ENCODE peak calls at places on chromosome 20, in five cellular contexts. A is left lung, X is stomach, P is hepatocyte, W is PC-3. B is an unnamed sample.

GRCh38 chr20:52746190-52746589 is 226.0 kb upstream of the TSHZ2 start:
- DNase-seq in A (no peak), X (no peak), P (no peak), W (no peak), B (no peak)

GRCh38 chr20:58649288-58650180 is 1.5 kb upstream of the STX16 start:
- DNase-seq in A (no peak), X (peak; percentile 34), P (peak; percentile 32), W (no peak), B (no peak)

GRCh38 chr20:11132819-11133341 is 459.1 kb upstream of the JAG1 start:
- DNase-seq in A (no peak), X (no peak), P (no peak), W (peak; percentile 62), B (no peak)

GRCh38 chr20:36303020-36303595 is 3.0 kb upstream of the DLGAP4 start:
- DNase-seq in A (no peak), X (no peak), P (no peak), W (no peak), B (no peak)

GRCh38 chr20:8709627-8710026 is 359.3 kb upstream of the PLCB4 start:
- DNase-seq in A (no peak), X (no peak), P (no peak), W (no peak), B (peak; percentile 19)

GRCh38 chr20:36624925-36625324 is 19.3 kb downstream of the RAB5IF start:
- DNase-seq in A (no peak), X (no peak), P (no peak), W (no peak), B (no peak)

GRCh38 chr20:13703265-13703664 is 64.5 kb upstream of the TASP1 start:
- DNase-seq in A (no peak), X (no peak), P (no peak), W (no peak), B (no peak)

GRCh38 chr20:44714701-44715494 is at the start of gene CCN5:
- DNase-seq in A (peak; percentile 85), X (peak; percentile 93), P (peak; percentile 70), W (peak; percentile 89), B (peak; percentile 90)

GRCh38 chr20:59019217-59019616 is at the start of gene TUBB1:
- DNase-seq in A (no peak), X (no peak), P (no peak), W (no peak), B (no peak)

GRCh38 chr20:37392441-37393195 is 46.7 kb downstream of the SRC start:
- DNase-seq in A (no peak), X (no peak), P (no peak), W (peak; percentile 27), B (no peak)

GRCh38 chr20:49030954-49031619 is 15.0 kb upstream of the CSE1L start:
- DNase-seq in A (peak; percentile 43), X (no peak), P (no peak), W (no peak), B (no peak)

GRCh38 chr20:12925863-12926547 is 82.8 kb upstream of the SPTLC3 start:
- DNase-seq in A (no peak), X (no peak), P (no peak), W (no peak), B (no peak)

GRCh38 chr20:607476-607875 is 2.6 kb downstream of the TCF15 start:
- DNase-seq in A (no peak), X (no peak), P (no peak), W (no peak), B (no peak)

GRCh38 chr20:43749734-43750294 is 23.0 kb upstream of the GTSF1L start:
- DNase-seq in A (peak; percentile 75), X (peak; percentile 88), P (peak; percentile 84), W (peak; percentile 88), B (peak; percentile 84)

GRCh38 chr20:38032585-38033329 is 499 bp downstream of the TTI1 start:
- DNase-seq in A (no peak), X (no peak), P (no peak), W (no peak), B (no peak)

GRCh38 chr20:54576496-54576895 is 101.1 kb downstream of the DOK5 start:
- DNase-seq in A (no peak), X (no peak), P (no peak), W (no peak), B (no peak)

GRCh38 chr20:50395258-50395729 is 114.9 kb upstream of the PTPN1 start:
- DNase-seq in A (no peak), X (peak; percentile 89), P (no peak), W (peak; percentile 37), B (peak; percentile 48)

GRCh38 chr20:24303393-24303792 is 166.0 kb upstream of the SYNDIG1 start:
- DNase-seq in A (no peak), X (no peak), P (peak; percentile 16), W (peak; percentile 23), B (peak; percentile 4)

GRCh38 chr20:1945660-1946059 is 48.2 kb downstream of the PDYN start:
- DNase-seq in A (no peak), X (no peak), P (no peak), W (no peak), B (no peak)

GRCh38 chr20:25136643-25137559 is 55.0 kb upstream of the VSX1 start:
- DNase-seq in A (peak; percentile 70), X (no peak), P (peak; percentile 30), W (peak; percentile 78), B (peak; percentile 87)

GRCh38 chr20:43969069-43969468 is 54.4 kb downstream of the TOX2 start:
- DNase-seq in A (no peak), X (no peak), P (no peak), W (no peak), B (no peak)

GRCh38 chr20:50186151-50186885 is 4.3 kb upstream of the CEBPB start:
- DNase-seq in A (peak; percentile 87), X (peak; percentile 99), P (peak; percentile 93), W (peak; percentile 99), B (peak; percentile 95)

GRCh38 chr20:4607287-4607713 is 114.4 kb upstream of the PRND start:
- DNase-seq in A (no peak), X (peak; percentile 46), P (peak; percentile 76), W (peak; percentile 83), B (peak; percentile 88)

GRCh38 chr20:57588596-57588995 is 27.7 kb downstream of the PCK1 start:
- DNase-seq in A (no peak), X (no peak), P (no peak), W (no peak), B (no peak)

DNA sequence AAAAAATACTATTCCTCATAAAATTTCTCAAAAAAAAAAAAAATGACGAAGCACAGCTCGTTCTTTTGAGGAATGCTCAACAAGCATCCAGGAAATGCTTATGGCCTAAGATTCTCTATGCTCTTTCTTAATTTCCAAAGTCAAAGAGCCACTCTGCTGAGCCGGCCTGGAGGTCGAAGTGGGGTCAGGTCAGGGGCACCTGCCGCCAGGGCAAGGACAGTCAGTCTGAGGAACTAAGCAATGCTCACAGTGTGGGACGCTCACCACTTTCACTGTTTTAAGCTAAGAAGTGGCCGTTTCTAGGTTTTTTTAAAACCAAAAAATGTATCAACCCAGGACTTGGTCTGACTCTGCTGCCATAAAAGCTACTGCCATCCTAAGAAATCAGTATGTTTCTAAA is 17.3 kb downstream of the YTHDF1 start:
- DNase-seq in A (no peak), X (no peak), P (no peak), W (no peak), B (no peak)
- H3K36me3 ChIP-seq in A (peaks cover 79% of the 10 kb centered on the region), X (peaks cover 39% of the 10 kb centered on the region), P (no peaks in the 10 kb centered on the region), W (peaks cover 50% of the 10 kb centered on the region), B (peaks cover 50% of the 10 kb centered on the region)

DNA sequence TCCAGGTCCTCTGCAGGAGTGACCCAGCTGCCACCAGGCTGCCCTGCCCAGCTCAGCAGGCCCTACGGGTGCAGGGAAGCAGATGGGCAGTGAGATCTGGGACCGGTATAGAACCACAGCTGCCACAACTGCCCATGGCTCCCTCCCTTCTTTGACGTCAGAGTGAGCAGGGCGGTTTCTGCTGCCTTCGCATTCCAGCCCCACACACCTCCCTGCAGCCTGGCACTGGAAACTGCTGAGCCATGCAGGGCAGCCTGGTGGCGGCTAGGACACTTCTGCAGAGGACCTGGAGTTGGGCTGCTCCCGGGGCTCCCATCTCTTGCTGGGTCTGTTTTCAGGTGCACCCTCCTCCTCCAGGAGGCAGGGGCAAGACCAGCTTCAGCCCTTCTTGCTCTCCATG is 101.6 kb upstream of the CD93 start:
- DNase-seq in A (peak; percentile 55), X (peak; percentile 53), P (no peak), W (no peak), B (no peak)
- H3K4me3 ChIP-seq in A (no peak overlapping the region), X (no peak overlapping the region), P (no peak overlapping the region), W (no peak overlapping the region), B (no peak overlapping the region)

DNA sequence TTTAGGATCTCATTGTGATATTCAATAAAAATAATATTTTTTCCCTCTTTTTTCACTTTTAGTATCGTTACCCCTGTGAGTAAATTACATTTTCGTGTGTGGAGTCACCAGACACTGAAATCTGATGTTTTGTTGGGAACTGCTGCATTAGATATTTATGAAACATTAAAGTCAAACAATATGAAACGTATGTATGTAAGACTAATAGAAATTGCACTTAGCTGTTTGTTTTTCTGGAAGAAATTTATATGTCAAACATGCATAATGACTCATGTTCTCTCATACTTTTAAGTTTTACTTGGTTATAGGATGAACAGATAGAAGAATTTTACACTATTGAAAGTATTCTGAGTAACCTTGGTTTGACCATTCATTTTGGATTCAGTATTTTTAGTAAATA is 49.4 kb downstream of the ITCH start:
- DNase-seq in A (no peak), X (no peak), P (no peak), W (peak; percentile 48), B (peak; percentile 27)
- H3K36me3 ChIP-seq in A (peaks cover 84% of the 10 kb centered on the region), X (peaks cover 18% of the 10 kb centered on the region), P (peaks cover 5% of the 10 kb centered on the region), W (peaks cover 37% of the 10 kb centered on the region), B (peaks cover 90% of the 10 kb centered on the region)

DNA sequence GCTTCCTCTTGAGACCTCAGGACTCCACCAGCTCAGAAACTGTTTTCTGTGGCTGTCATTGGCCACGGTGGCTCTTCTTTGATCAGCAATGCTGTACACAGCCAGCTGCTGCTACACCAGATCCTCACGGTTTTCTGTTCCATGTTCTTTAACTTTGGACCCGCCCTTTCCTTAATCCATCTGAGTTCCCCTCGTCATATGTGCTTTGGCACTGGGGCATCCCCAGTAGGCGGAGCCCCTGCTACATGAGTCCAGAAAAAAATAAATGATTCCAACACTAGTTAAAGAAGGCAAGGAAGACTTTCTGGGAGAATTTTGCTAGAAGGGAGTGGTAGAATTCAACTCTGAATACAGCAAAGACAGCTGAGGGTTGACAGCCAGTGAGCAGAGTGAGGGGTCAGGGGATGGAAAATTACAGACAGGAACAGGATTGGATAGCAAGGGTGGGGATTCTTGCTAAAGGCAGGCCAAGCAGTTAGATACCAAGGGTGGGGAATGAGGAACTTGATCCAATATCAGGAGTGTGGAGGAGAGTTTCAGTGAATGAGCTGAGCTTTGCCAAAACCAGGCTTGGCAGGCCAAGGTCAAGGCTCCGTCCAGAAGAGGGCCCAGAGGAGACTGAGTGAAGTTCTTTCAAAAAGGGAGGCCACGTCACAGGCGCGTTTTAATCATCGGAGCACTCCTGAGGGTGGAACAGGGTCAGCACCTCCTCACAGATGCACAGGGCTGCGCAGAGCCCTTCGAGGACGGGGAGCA is 391.7 kb downstream of the CDH4 start:
- DNase-seq in A (no peak), X (no peak), P (no peak), W (no peak), B (no peak)
- H3K4me3 ChIP-seq in A (no peak overlapping the region), X (no peak overlapping the region), P (no peak overlapping the region), W (no peak overlapping the region), B (no peak overlapping the region)

GRCh38 chr20:47663354-47664067 is 121.8 kb downstream of the SULF2 start:
- DNase-seq in A (peak; percentile 80), X (peak; percentile 79), P (peak; percentile 83), W (peak; percentile 86), B (peak; percentile 83)
- H3K36me3 ChIP-seq in A (peaks cover 33% of the 10 kb centered on the region), X (peaks cover 3% of the 10 kb centered on the region), P (no peaks in the 10 kb centered on the region), W (peaks cover 50% of the 10 kb centered on the region), B (peaks cover 38% of the 10 kb centered on the region)